ENCODE peak calls at places on chromosomes 11 and 22, in four cellular contexts. N, I, P and B are unnamed samples.

GRCh38 chr11:87870081-87870480 is 305.2 kb downstream of the RAB38 start:
- DNase-seq in N (no peak), I (no peak), P (no peak), B (no peak)

GRCh38 chr22:23064381-23065068 is 5.8 kb upstream of the GNAZ start:
- DNase-seq in I (peak; percentile 4), N (no peak), P (no peak), B (no peak)

GRCh38 chr11:112564228-112564955 is 303.7 kb upstream of the PLET1 start:
- DNase-seq in N (no peak), I (no peak), P (no peak), B (no peak)

GRCh38 chr11:69442807-69443137 is 38.7 kb upstream of the LINC01488 start:
- DNase-seq in I (no peak), P (no peak), N (no peak), B (no peak)

GRCh38 chr11:27926981-27927481 is 180.9 kb downstream of the KIF18A start:
- DNase-seq in I (no peak), P (no peak), N (no peak), B (no peak)

GRCh38 chr11:116931206-116931953 is 94.0 kb upstream of the APOA1 start:
- DNase-seq in P (peak; percentile 41), N (no peak), I (peak; percentile 50), B (no peak)

GRCh38 chr11:80838153-80838552 is 1397.3 kb upstream of the TENM4 start:
- DNase-seq in N (no peak), P (no peak), I (no peak), B (no peak)

GRCh38 chr11:88596786-88597185 is 259.2 kb upstream of the CTSC start:
- DNase-seq in N (no peak), I (no peak), P (no peak), B (no peak)

GRCh38 chr11:1935156-1936071 is 11.7 kb upstream of the MRPL23 start:
- DNase-seq in P (no peak), I (no peak), N (no peak), B (no peak)

GRCh38 chr11:503179-503981 is 3.7 kb downstream of the RNH1 start:
- DNase-seq in N (peak; percentile 82), P (no peak), I (no peak), B (no peak)

GRCh38 chr11:10561947-10562346 is 6.5 kb downstream of the LYVE1 start:
- DNase-seq in I (no peak), N (no peak), P (no peak), B (no peak)

GRCh38 chr11:15967166-15967565 is 389.2 kb downstream of the SOX6 start:
- DNase-seq in P (no peak), N (no peak), I (no peak), B (no peak)

GRCh38 chr22:20244744-20245576 is 23.2 kb downstream of the RTN4R start:
- DNase-seq in N (no peak), I (peak; percentile 72), P (no peak), B (peak; percentile 12)

GRCh38 chr11:20599424-20600346 is at the start of gene SLC6A5:
- DNase-seq in P (no peak), N (no peak), I (no peak), B (no peak)

GRCh38 chr11:110479445-110480101 is 49.8 kb downstream of the FDX1 start:
- DNase-seq in I (no peak), N (no peak), P (no peak), B (no peak)

GRCh38 chr22:50146440-50147228 is 23.9 kb upstream of the PANX2 start:
- DNase-seq in P (no peak), N (no peak), I (no peak), B (peak; percentile 18)

GRCh38 chr11:44618561-44619425 is 53.3 kb downstream of the CD82 start:
- DNase-seq in P (no peak), N (no peak), I (peak; percentile 2), B (no peak)

GRCh38 chr22:49849161-49850020 is 4.3 kb upstream of the ZBED4 start:
- DNase-seq in I (no peak), N (no peak), P (peak; percentile 31), B (no peak)

GRCh38 chr22:30636226-30637077 is 871 bp downstream of the SLC35E4 start:
- DNase-seq in I (peak; percentile 29), N (no peak), P (no peak), B (peak; percentile 5)

GRCh38 chr11:79440451-79441158 is at the start of gene TENM4:
- DNase-seq in N (peak; percentile 49), I (no peak), P (no peak), B (no peak)

GRCh38 chr22:39241632-39242388 is 3.0 kb downstream of the PDGFB start:
- DNase-seq in N (no peak), P (no peak), I (peak; percentile 70), B (peak; percentile 72)